ENCODE peak calls at places on chromosome 21, in five cellular contexts. Y is psoas muscle, I is suprapubic skin, N is kidney, L is fibroblast of lung. O is an unnamed sample. For H3K9me3, the result is how much of the 10 kb centered on the place peaks cover.

GRCh38 chr21:16563795-16564194 is 834.0 kb downstream of the USP25 start:
- DNase-seq in L (peak), N (peak), I (no peak), Y (no peak), O (no peak)

GRCh38 chr21:35565204-35565611 is 495.1 kb downstream of the SETD4 start:
- DNase-seq in L (peak), Y (peak), N (peak), I (no peak), O (no peak)

GRCh38 chr21:36423772-36424433 is 38.7 kb downstream of the CHAF1B start:
- DNase-seq in Y (no peak), L (no peak), N (no peak), I (no peak), O (no peak)

GRCh38 chr21:29674343-29674742 is 265.5 kb downstream of the GRIK1 start:
- DNase-seq in L (no peak), N (no peak), Y (no peak), I (no peak), O (no peak)

GRCh38 chr21:41170442-41170841 is 2.5 kb downstream of the BACE2 start:
- DNase-seq in L (peak), N (no peak), Y (peak), I (no peak), O (no peak)

GRCh38 chr21:39799178-39799577 is 54.2 kb downstream of the IGSF5 start:
- DNase-seq in N (no peak), Y (no peak), I (no peak), L (no peak), O (no peak)

GRCh38 chr21:36155603-36156338 is 853 bp upstream of the DOP1B start:
- DNase-seq in Y (no peak), L (no peak), I (no peak), N (peak), O (peak)

GRCh38 chr21:20004353-20004752 is 993.9 kb upstream of the NCAM2 start:
- DNase-seq in Y (no peak), L (no peak), N (no peak), I (no peak), O (no peak)

GRCh38 chr21:39330001-39330400 is 16.6 kb upstream of the BRWD1 start:
- DNase-seq in N (no peak), I (no peak), Y (no peak), L (no peak), O (no peak)

GRCh38 chr21:35624896-35625295 is 435.4 kb downstream of the SETD4 start:
- DNase-seq in N (no peak), Y (no peak), L (no peak), I (no peak), O (no peak)

GRCh38 chr21:26846036-26846931 is 1.1 kb upstream of the ADAMTS1 start:
- DNase-seq in Y (peak), I (peak), N (peak), L (peak), O (no peak)

GRCh38 chr21:33383056-33383888 is 19.9 kb upstream of the IFNGR2 start:
- DNase-seq in L (peak), I (no peak), Y (peak), N (peak), O (no peak)

GRCh38 chr21:28598214-28598613 is 394.5 kb downstream of the LTN1 start:
- DNase-seq in I (no peak), Y (no peak), N (no peak), L (no peak), O (no peak)

GRCh38 chr21:27219068-27219467 is 252.2 kb upstream of the ADAMTS5 start:
- DNase-seq in N (no peak), I (no peak), Y (peak), L (peak), O (no peak)

GRCh38 chr21:35045539-35046222 is 3.4 kb downstream of the RUNX1 start:
- DNase-seq in N (no peak), I (no peak), Y (no peak), L (no peak), O (peak)

GRCh38 chr21:29716753-29717152 is 223.0 kb downstream of the GRIK1 start:
- DNase-seq in L (no peak), Y (no peak), N (no peak), I (no peak), O (no peak)

GRCh38 chr21:36478941-36479340 is 981 bp downstream of the CLDN14 start:
- DNase-seq in I (no peak), Y (no peak), N (no peak), L (peak), O (no peak)

GRCh38 chr21:39802226-39802625 is 57.2 kb downstream of the IGSF5 start:
- DNase-seq in I (no peak), Y (no peak), L (no peak), N (no peak), O (no peak)

GRCh38 chr21:33801424-33802405 is 113.9 kb downstream of the ATP5PO start:
- DNase-seq in Y (no peak), L (peak), N (no peak), I (no peak), O (no peak)

GRCh38 chr21:34534522-34534921 is 22.5 kb upstream of the KCNE1 start:
- DNase-seq in I (no peak), Y (no peak), L (peak), N (no peak), O (no peak)

GRCh38 chr21:26079376-26079775 is 91.2 kb downstream of the APP start:
- DNase-seq in L (peak), N (no peak), I (no peak), Y (no peak), O (no peak)

GRCh38 chr21:34020005-34020847 is 53.2 kb upstream of the MRPS6 start:
- DNase-seq in I (no peak), Y (no peak), L (peak), N (no peak), O (no peak)

GRCh38 chr21:18114735-18115134 is 129.9 kb upstream of the CHODL start:
- DNase-seq in L (no peak), N (no peak), Y (no peak), I (no peak), O (no peak)

GRCh38 chr21:35257413-35257812 is 208.3 kb upstream of the RUNX1 start:
- DNase-seq in N (peak), Y (peak), L (peak), I (no peak), O (no peak)

GRCh38 chr21:31293986-31294385 is 50.1 kb downstream of the TIAM1 start:
- DNase-seq in Y (no peak), I (no peak), N (no peak), L (peak), O (no peak)

GRCh38 chr21:31288191-31288590 is 55.9 kb downstream of the TIAM1 start:
- DNase-seq in N (no peak), I (no peak), L (no peak), Y (no peak), O (no peak)

GRCh38 chr21:31289702-31290101 is 54.4 kb downstream of the TIAM1 start:
- DNase-seq in Y (no peak), L (no peak), I (no peak), N (no peak), O (no peak)

GRCh38 chr21:31294691-31295090 is 49.4 kb downstream of the TIAM1 start:
- DNase-seq in L (no peak), I (no peak), Y (no peak), N (no peak), O (no peak)

DNA sequence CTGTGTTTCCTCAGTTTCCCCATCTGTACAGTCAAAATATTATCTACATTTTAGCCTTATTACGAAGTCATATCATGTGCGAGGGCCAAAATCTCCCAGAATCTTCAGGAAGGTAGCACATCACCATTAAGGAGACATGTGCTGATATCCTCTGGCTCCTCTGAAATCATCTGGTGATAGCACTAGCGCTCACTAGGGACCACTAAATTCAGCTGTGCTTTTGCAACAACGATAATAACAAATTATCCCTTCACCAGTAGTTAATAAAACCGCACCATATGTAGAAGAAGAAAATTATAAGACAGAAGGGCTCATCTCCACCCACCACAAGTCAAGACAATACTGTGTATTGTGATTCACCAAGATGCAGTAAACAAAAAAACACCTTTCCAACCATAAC is 53.3 kb downstream of the TIAM1 start:
- DNase-seq in Y (no peak), N (no peak), I (no peak), L (no peak), O (no peak)
- H3K27ac ChIP-seq in Y (no peak), N (no peak), I (no peak), L (no peak), O (no peak)

GRCh38 chr21:37833301-37833700 is 83.0 kb downstream of the KCNJ6 start:
- DNase-seq in N (no peak), I (no peak), Y (no peak), L (no peak), O (no peak)
- H3K9me3 ChIP-seq in N (under half), I (under half), Y (under half), L (under half), O (under half)

GRCh38 chr21:37620401-37620800 is 253.8 kb downstream of the DYRK1A start:
- DNase-seq in I (no peak), L (no peak), N (no peak), Y (no peak), O (no peak)

GRCh38 chr21:37618081-37618480 is 251.5 kb downstream of the DYRK1A start:
- DNase-seq in N (no peak), Y (no peak), I (no peak), L (no peak), O (no peak)

GRCh38 chr21:37615962-37616361 is 249.4 kb downstream of the DYRK1A start:
- DNase-seq in I (no peak), N (no peak), Y (no peak), L (no peak), O (no peak)

GRCh38 chr21:37622755-37623543 is 256.4 kb downstream of the DYRK1A start:
- DNase-seq in L (no peak), Y (no peak), N (no peak), I (no peak), O (no peak)

DNA sequence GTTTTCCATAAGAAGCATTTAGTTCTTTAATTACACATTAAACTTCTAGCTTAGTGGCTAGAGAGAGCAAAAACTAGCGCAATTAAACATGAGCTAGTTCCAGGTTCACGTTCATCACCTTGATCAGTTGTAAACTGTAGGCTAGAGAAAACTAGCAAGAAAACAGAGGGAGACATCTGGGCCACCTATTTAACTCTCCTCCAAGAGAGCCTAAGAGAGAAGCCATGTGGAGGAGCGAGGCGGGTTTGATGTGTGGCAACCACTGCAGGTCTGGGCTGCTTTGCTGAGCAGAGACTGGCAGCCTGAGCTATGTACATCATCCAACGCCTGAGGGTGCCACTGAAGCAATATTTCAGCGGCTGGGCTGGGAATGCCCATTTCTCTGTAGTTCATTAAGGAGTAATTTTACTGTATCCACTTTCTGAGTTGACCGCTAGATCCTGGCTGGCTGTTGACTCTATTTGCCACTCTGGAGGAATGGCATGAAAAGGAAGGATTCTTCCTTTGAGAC is 252.9 kb downstream of the DYRK1A start:
- DNase-seq in L (no peak), I (no peak), Y (no peak), N (no peak), O (no peak)
- H3K27ac ChIP-seq in L (no peak), I (no peak), Y (no peak), N (no peak), O (no peak)

DNA sequence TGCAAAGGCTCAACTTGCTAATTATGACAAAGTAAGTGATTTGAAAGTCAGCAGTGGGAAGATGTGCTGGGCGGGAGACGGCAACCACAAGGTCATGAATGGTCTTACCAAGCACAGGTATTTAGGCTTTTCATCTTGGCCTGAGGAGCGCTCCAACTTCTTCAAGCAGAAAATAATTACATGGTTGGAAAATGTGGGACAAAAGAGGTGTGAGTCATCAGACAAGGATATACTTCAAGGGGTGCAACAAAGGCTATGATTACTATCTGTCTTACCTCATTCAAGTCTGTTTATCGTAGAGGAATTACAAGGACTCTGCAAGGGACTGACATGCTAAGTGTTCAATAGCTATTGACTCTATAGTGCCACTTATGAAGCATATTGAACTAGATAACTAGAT is 2005.7 kb downstream of the MRPL39 start:
- DNase-seq in Y (no peak), L (no peak), I (no peak), N (no peak), O (no peak)
- H3K9me3 ChIP-seq in Y (under half), L (under half), I (under half), N (under half), O (under half)

DNA sequence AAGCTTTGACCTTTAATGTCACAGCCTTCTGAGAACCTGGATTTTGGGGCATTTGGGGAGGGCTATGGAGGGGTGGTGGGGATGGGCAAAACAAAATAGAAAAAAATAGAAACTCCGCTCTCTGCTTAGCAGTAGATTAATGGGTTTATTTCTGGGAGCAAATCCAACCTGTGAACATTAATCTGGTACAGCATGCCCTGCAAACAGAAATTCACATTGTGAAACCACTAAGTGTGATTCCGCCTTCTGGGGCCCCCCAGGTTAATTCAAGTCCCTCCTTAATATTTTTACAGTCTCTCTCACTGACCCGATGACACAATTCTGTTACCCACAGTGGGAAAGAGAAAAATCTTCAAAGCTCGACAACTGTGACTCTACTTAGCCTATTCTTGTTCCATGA is 76.4 kb downstream of the TIAM1 start:
- DNase-seq in N (no peak), Y (no peak), I (no peak), L (peak), O (no peak)
- H3K27ac ChIP-seq in N (no peak), Y (no peak), I (no peak), L (no peak), O (no peak)

GRCh38 chr21:15522148-15522547 is 207.6 kb upstream of the USP25 start:
- DNase-seq in Y (no peak), I (peak), L (no peak), N (peak), O (no peak)

GRCh38 chr21:15524855-15525254 is 204.9 kb upstream of the USP25 start:
- DNase-seq in L (no peak), Y (no peak), N (no peak), I (no peak), O (no peak)

GRCh38 chr21:15517394-15517793 is 212.4 kb upstream of the USP25 start:
- DNase-seq in I (no peak), Y (no peak), L (no peak), N (no peak), O (no peak)

GRCh38 chr21:15521644-15522001 is 208.2 kb upstream of the USP25 start:
- DNase-seq in Y (no peak), N (no peak), I (no peak), L (no peak), O (no peak)

DNA sequence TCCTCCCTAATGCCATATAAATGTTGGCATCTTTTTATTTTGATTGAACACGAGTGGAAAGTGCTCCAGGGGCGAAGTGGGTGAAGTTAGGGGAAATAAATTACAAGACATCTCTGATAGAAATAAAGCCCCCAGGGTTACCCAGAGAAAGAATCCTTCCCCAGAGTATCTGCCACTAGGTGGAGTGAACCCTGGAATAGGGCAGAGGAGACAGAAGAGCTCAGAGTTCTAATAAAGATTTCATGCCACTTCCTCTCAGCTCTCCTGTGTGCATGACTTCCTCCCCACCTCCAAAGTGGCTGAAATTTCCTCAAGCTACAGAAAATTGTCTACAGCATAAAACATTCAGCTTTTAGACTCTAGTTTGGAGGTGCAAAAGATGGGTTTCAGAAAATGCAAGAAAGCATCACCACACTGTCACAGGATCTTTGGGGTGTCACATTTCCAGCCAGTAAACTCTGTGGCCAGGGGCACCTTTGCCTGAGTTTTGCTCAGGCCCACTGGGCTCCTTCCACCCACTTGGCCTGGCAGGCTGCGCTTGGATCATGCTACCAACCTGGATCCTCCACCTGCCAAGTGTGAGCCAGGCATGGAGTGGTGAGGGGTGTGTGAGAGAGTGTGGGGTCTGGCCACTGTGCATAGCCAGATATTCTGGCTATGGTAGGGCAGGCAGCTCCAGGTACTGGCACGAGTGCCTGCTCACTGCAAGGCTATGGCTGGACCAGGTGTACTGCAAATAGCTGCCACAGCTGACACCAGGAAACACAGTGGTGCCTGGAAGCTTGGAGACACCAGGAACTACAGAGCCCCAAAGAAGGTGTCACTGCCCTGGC is 208.8 kb upstream of the USP25 start:
- DNase-seq in Y (no peak), I (no peak), N (no peak), L (no peak), O (no peak)
- H3K9me3 ChIP-seq in Y (under half), I (under half), N (under half), L (under half), O (under half)

GRCh38 chr21:44327603-44327974 is 11.6 kb downstream of the CFAP410 start:
- DNase-seq in L (no peak), N (no peak), Y (no peak), I (no peak), O (no peak)
- H3K27ac ChIP-seq in L (no peak), N (no peak), Y (no peak), I (no peak), O (no peak)

DNA sequence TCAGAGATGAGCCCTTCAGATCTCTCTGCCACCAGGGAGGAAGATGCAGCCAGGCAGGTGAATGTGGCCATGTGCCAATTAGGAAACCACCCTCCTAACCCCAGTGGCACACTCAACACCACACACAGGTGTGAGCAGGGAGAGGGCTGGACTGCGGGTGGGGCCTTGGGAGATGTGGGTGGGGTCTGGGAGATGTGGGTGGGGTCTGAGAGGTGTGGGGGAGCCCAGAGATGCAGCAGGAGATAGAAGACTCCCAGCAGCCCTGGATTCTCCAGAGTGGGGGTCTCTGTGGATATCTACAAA is 43.2 kb upstream of the COL6A1 start:
- DNase-seq in Y (no peak), N (no peak), L (no peak), I (no peak), O (no peak)
- H3K9me3 ChIP-seq in Y (under half), N (under half), L (under half), I (under half), O (under half)

GRCh38 chr21:42222821-42223390 is 4.0 kb downstream of the ABCG1 start:
- DNase-seq in L (no peak), Y (no peak), I (peak), N (no peak), O (no peak)

GRCh38 chr21:42222386-42222785 is 3.4 kb downstream of the ABCG1 start:
- DNase-seq in Y (no peak), N (no peak), L (no peak), I (peak), O (no peak)

GRCh38 chr21:42219606-42220137 is 732 bp downstream of the ABCG1 start:
- DNase-seq in N (peak), I (peak), L (peak), Y (peak), O (no peak)

GRCh38 chr21:42220138-42220701 is 1.3 kb downstream of the ABCG1 start:
- DNase-seq in L (peak), Y (peak), I (peak), N (peak), O (no peak)

DNA sequence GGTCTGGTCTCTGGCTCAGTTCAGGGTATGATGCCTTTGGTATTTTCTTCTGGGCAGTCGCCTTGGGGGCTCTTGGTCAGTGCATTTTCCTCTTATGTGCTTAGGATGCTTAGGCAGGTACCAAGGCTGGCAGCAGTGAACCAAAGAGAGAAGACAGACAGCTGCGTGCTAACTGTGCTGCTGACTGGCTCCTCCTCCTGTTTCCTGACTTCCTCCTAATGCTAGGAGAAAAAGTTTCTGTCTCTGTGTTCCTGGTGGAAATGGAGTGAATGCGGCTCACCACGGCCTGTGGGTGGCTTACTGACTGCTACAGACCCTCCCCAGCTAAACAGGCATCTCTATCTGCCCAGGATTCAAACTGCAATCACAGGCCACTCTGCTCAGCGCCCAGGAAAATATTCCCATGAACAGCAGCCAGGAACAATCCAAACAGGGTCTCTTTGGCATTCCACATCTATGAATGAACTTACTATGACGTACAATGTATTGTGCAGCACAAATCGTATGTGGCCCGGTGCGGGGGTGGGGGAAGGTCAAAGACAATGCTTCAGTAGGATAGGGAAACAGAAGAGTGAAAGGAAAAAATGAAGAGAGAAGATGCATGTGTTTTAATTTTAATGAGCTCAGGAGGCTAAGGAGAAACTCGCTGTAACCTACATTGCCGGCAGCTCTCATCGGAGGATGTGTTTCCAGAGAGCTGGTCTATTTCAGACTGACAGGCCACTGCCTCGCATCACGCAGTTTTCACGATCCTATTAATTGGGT is 2.8 kb downstream of the ABCG1 start:
- DNase-seq in L (peak), N (no peak), I (peak), Y (no peak), O (no peak)
- H3K27ac ChIP-seq in L (no peak), N (no peak), I (no peak), Y (peak), O (no peak)

O was measured in vagina.